ENCODE peak calls at places on chromosomes 7 and 10, in eight cellular contexts. One of them, this sample, is unnamed.

GRCh38 chr7:98027342-98028033 is 37.5 kb upstream of the OCM2 start:
- DNase-seq in body of pancreas: no peak
- DNase-seq in stimulated activated CD4-positive, alpha-beta T cell treated with anti-CD3 and anti-CD28 coated beads, Interleukin-2, amount 100 ng/mL, for 4 hours: no peak
- DNase-seq in activated naive CD4-positive, alpha-beta T cell treated with anti-CD3 and anti-CD28 coated beads, Interleukin-2, amount 50 U/mL, for 16 hours: no peak
- DNase-seq in NCI-H2171 treated with DMSO at 0.1 percent for 48 hours: no peak
- DNase-seq in fibroblast of villous mesenchyme: no peak
- DNase-seq in GDM1: no peak
- DNase-seq in OCI-LY7: no peak
- DNase-seq in this sample: no peak

GRCh38 chr10:3773465-3774017 is 11.5 kb downstream of the KLF6 start:
- DNase-seq in body of pancreas: no peak
- DNase-seq in stimulated activated CD4-positive, alpha-beta T cell treated with anti-CD3 and anti-CD28 coated beads, Interleukin-2, amount 100 ng/mL, for 4 hours: no peak
- DNase-seq in activated naive CD4-positive, alpha-beta T cell treated with anti-CD3 and anti-CD28 coated beads, Interleukin-2, amount 50 U/mL, for 16 hours: no peak
- DNase-seq in NCI-H2171 treated with DMSO at 0.1 percent for 48 hours: no peak
- DNase-seq in fibroblast of villous mesenchyme: peak
- DNase-seq in GDM1: no peak
- DNase-seq in OCI-LY7: no peak
- DNase-seq in this sample: no peak

GRCh38 chr10:112913661-112914287 is 36.3 kb upstream of the TCF7L2 start:
- DNase-seq in body of pancreas: no peak
- DNase-seq in stimulated activated CD4-positive, alpha-beta T cell treated with anti-CD3 and anti-CD28 coated beads, Interleukin-2, amount 100 ng/mL, for 4 hours: no peak
- DNase-seq in activated naive CD4-positive, alpha-beta T cell treated with anti-CD3 and anti-CD28 coated beads, Interleukin-2, amount 50 U/mL, for 16 hours: no peak
- DNase-seq in NCI-H2171 treated with DMSO at 0.1 percent for 48 hours: no peak
- DNase-seq in fibroblast of villous mesenchyme: no peak
- DNase-seq in GDM1: no peak
- DNase-seq in OCI-LY7: no peak
- DNase-seq in this sample: no peak

GRCh38 chr10:46216836-46217748 is 69.7 kb upstream of the ANTXRL start:
- DNase-seq in body of pancreas: no peak
- DNase-seq in stimulated activated CD4-positive, alpha-beta T cell treated with anti-CD3 and anti-CD28 coated beads, Interleukin-2, amount 100 ng/mL, for 4 hours: no peak
- DNase-seq in activated naive CD4-positive, alpha-beta T cell treated with anti-CD3 and anti-CD28 coated beads, Interleukin-2, amount 50 U/mL, for 16 hours: no peak
- DNase-seq in NCI-H2171 treated with DMSO at 0.1 percent for 48 hours: no peak
- DNase-seq in fibroblast of villous mesenchyme: no peak
- DNase-seq in GDM1: peak
- DNase-seq in OCI-LY7: no peak
- DNase-seq in this sample: no peak

GRCh38 chr10:21832751-21833150 is 170.8 kb downstream of the DNAJC1 start:
- DNase-seq in body of pancreas: no peak
- DNase-seq in stimulated activated CD4-positive, alpha-beta T cell treated with anti-CD3 and anti-CD28 coated beads, Interleukin-2, amount 100 ng/mL, for 4 hours: no peak
- DNase-seq in activated naive CD4-positive, alpha-beta T cell treated with anti-CD3 and anti-CD28 coated beads, Interleukin-2, amount 50 U/mL, for 16 hours: no peak
- DNase-seq in NCI-H2171 treated with DMSO at 0.1 percent for 48 hours: no peak
- DNase-seq in fibroblast of villous mesenchyme: peak
- DNase-seq in GDM1: no peak
- DNase-seq in OCI-LY7: no peak
- DNase-seq in this sample: no peak

GRCh38 chr7:88281729-88282128 is 25.0 kb downstream of the STEAP4 start:
- DNase-seq in body of pancreas: no peak
- DNase-seq in stimulated activated CD4-positive, alpha-beta T cell treated with anti-CD3 and anti-CD28 coated beads, Interleukin-2, amount 100 ng/mL, for 4 hours: no peak
- DNase-seq in activated naive CD4-positive, alpha-beta T cell treated with anti-CD3 and anti-CD28 coated beads, Interleukin-2, amount 50 U/mL, for 16 hours: no peak
- DNase-seq in NCI-H2171 treated with DMSO at 0.1 percent for 48 hours: no peak
- DNase-seq in fibroblast of villous mesenchyme: no peak
- DNase-seq in GDM1: no peak
- DNase-seq in OCI-LY7: no peak
- DNase-seq in this sample: peak

GRCh38 chr10:132748135-132748534 is 37.8 kb downstream of the NKX6-2 start:
- DNase-seq in body of pancreas: no peak
- DNase-seq in stimulated activated CD4-positive, alpha-beta T cell treated with anti-CD3 and anti-CD28 coated beads, Interleukin-2, amount 100 ng/mL, for 4 hours: no peak
- DNase-seq in activated naive CD4-positive, alpha-beta T cell treated with anti-CD3 and anti-CD28 coated beads, Interleukin-2, amount 50 U/mL, for 16 hours: no peak
- DNase-seq in NCI-H2171 treated with DMSO at 0.1 percent for 48 hours: no peak
- DNase-seq in fibroblast of villous mesenchyme: no peak
- DNase-seq in GDM1: no peak
- DNase-seq in OCI-LY7: no peak
- DNase-seq in this sample: no peak

GRCh38 chr7:151056286-151057037 is 1.2 kb downstream of the CDK5 start:
- DNase-seq in body of pancreas: no peak
- DNase-seq in stimulated activated CD4-positive, alpha-beta T cell treated with anti-CD3 and anti-CD28 coated beads, Interleukin-2, amount 100 ng/mL, for 4 hours: no peak
- DNase-seq in activated naive CD4-positive, alpha-beta T cell treated with anti-CD3 and anti-CD28 coated beads, Interleukin-2, amount 50 U/mL, for 16 hours: no peak
- DNase-seq in NCI-H2171 treated with DMSO at 0.1 percent for 48 hours: no peak
- DNase-seq in fibroblast of villous mesenchyme: no peak
- DNase-seq in GDM1: no peak
- DNase-seq in OCI-LY7: peak
- DNase-seq in this sample: peak

GRCh38 chr10:73814896-73815718 is 3.7 kb upstream of the NDST2 start:
- DNase-seq in body of pancreas: no peak
- DNase-seq in stimulated activated CD4-positive, alpha-beta T cell treated with anti-CD3 and anti-CD28 coated beads, Interleukin-2, amount 100 ng/mL, for 4 hours: no peak
- DNase-seq in activated naive CD4-positive, alpha-beta T cell treated with anti-CD3 and anti-CD28 coated beads, Interleukin-2, amount 50 U/mL, for 16 hours: no peak
- DNase-seq in NCI-H2171 treated with DMSO at 0.1 percent for 48 hours: no peak
- DNase-seq in fibroblast of villous mesenchyme: no peak
- DNase-seq in GDM1: no peak
- DNase-seq in OCI-LY7: peak
- DNase-seq in this sample: peak

GRCh38 chr10:98636921-98637329 is 190.2 kb upstream of the HPS1 start:
- DNase-seq in body of pancreas: no peak
- DNase-seq in stimulated activated CD4-positive, alpha-beta T cell treated with anti-CD3 and anti-CD28 coated beads, Interleukin-2, amount 100 ng/mL, for 4 hours: no peak
- DNase-seq in activated naive CD4-positive, alpha-beta T cell treated with anti-CD3 and anti-CD28 coated beads, Interleukin-2, amount 50 U/mL, for 16 hours: no peak
- DNase-seq in NCI-H2171 treated with DMSO at 0.1 percent for 48 hours: no peak
- DNase-seq in fibroblast of villous mesenchyme: no peak
- DNase-seq in GDM1: no peak
- DNase-seq in OCI-LY7: no peak
- DNase-seq in this sample: no peak

GRCh38 chr10:111207525-111207924 is 130.7 kb downstream of the ADRA2A start:
- DNase-seq in body of pancreas: peak
- DNase-seq in stimulated activated CD4-positive, alpha-beta T cell treated with anti-CD3 and anti-CD28 coated beads, Interleukin-2, amount 100 ng/mL, for 4 hours: no peak
- DNase-seq in activated naive CD4-positive, alpha-beta T cell treated with anti-CD3 and anti-CD28 coated beads, Interleukin-2, amount 50 U/mL, for 16 hours: peak
- DNase-seq in NCI-H2171 treated with DMSO at 0.1 percent for 48 hours: no peak
- DNase-seq in fibroblast of villous mesenchyme: no peak
- DNase-seq in GDM1: no peak
- DNase-seq in OCI-LY7: peak
- DNase-seq in this sample: peak

GRCh38 chr7:77327932-77328628 is 88.1 kb downstream of the GSAP start:
- DNase-seq in body of pancreas: no peak
- DNase-seq in stimulated activated CD4-positive, alpha-beta T cell treated with anti-CD3 and anti-CD28 coated beads, Interleukin-2, amount 100 ng/mL, for 4 hours: no peak
- DNase-seq in activated naive CD4-positive, alpha-beta T cell treated with anti-CD3 and anti-CD28 coated beads, Interleukin-2, amount 50 U/mL, for 16 hours: no peak
- DNase-seq in NCI-H2171 treated with DMSO at 0.1 percent for 48 hours: no peak
- DNase-seq in fibroblast of villous mesenchyme: no peak
- DNase-seq in GDM1: peak
- DNase-seq in OCI-LY7: no peak
- DNase-seq in this sample: no peak

GRCh38 chr7:832292-832967 is at the start of gene SUN1:
- DNase-seq in body of pancreas: peak
- DNase-seq in stimulated activated CD4-positive, alpha-beta T cell treated with anti-CD3 and anti-CD28 coated beads, Interleukin-2, amount 100 ng/mL, for 4 hours: peak
- DNase-seq in activated naive CD4-positive, alpha-beta T cell treated with anti-CD3 and anti-CD28 coated beads, Interleukin-2, amount 50 U/mL, for 16 hours: peak
- DNase-seq in NCI-H2171 treated with DMSO at 0.1 percent for 48 hours: no peak
- DNase-seq in fibroblast of villous mesenchyme: peak
- DNase-seq in GDM1: no peak
- DNase-seq in OCI-LY7: no peak
- DNase-seq in this sample: peak

GRCh38 chr7:35389636-35390035 is 135.7 kb upstream of the TBX20 start:
- DNase-seq in body of pancreas: no peak
- DNase-seq in stimulated activated CD4-positive, alpha-beta T cell treated with anti-CD3 and anti-CD28 coated beads, Interleukin-2, amount 100 ng/mL, for 4 hours: no peak
- DNase-seq in activated naive CD4-positive, alpha-beta T cell treated with anti-CD3 and anti-CD28 coated beads, Interleukin-2, amount 50 U/mL, for 16 hours: no peak
- DNase-seq in NCI-H2171 treated with DMSO at 0.1 percent for 48 hours: no peak
- DNase-seq in fibroblast of villous mesenchyme: no peak
- DNase-seq in GDM1: no peak
- DNase-seq in OCI-LY7: no peak
- DNase-seq in this sample: no peak

GRCh38 chr7:53771701-53772100 is 736.3 kb downstream of the POM121L12 start:
- DNase-seq in body of pancreas: no peak
- DNase-seq in stimulated activated CD4-positive, alpha-beta T cell treated with anti-CD3 and anti-CD28 coated beads, Interleukin-2, amount 100 ng/mL, for 4 hours: no peak
- DNase-seq in activated naive CD4-positive, alpha-beta T cell treated with anti-CD3 and anti-CD28 coated beads, Interleukin-2, amount 50 U/mL, for 16 hours: no peak
- DNase-seq in NCI-H2171 treated with DMSO at 0.1 percent for 48 hours: no peak
- DNase-seq in fibroblast of villous mesenchyme: no peak
- DNase-seq in GDM1: no peak
- DNase-seq in OCI-LY7: no peak
- DNase-seq in this sample: no peak

GRCh38 chr10:13686331-13686752 is 99.6 kb downstream of the PRPF18 start:
- DNase-seq in body of pancreas: no peak
- DNase-seq in stimulated activated CD4-positive, alpha-beta T cell treated with anti-CD3 and anti-CD28 coated beads, Interleukin-2, amount 100 ng/mL, for 4 hours: no peak
- DNase-seq in activated naive CD4-positive, alpha-beta T cell treated with anti-CD3 and anti-CD28 coated beads, Interleukin-2, amount 50 U/mL, for 16 hours: no peak
- DNase-seq in NCI-H2171 treated with DMSO at 0.1 percent for 48 hours: no peak
- DNase-seq in fibroblast of villous mesenchyme: no peak
- DNase-seq in GDM1: no peak
- DNase-seq in OCI-LY7: no peak
- DNase-seq in this sample: no peak